ENCODE peak calls at places on chromosome 20, in six cellular contexts. V, W, J, K, R and O are unnamed samples.

GRCh38 chr20:47551841-47552240 is 50.2 kb downstream of the NCOA3 start:
- DNase-seq in V (no peak), W (no peak), J (no peak), K (no peak), R (no peak), O (no peak)

GRCh38 chr20:57000441-57000968 is 265.9 kb downstream of the BMP7 start:
- DNase-seq in V (no peak), W (no peak), J (no peak), K (no peak), R (no peak), O (no peak)

GRCh38 chr20:46959081-46959692 is 64.5 kb downstream of the EYA2 start:
- DNase-seq in V (peak), W (peak), J (peak), K (no peak), R (no peak), O (peak)

GRCh38 chr20:50369225-50370035 is 140.8 kb upstream of the PTPN1 start:
- DNase-seq in V (no peak), W (no peak), J (no peak), K (peak), R (no peak), O (no peak)

GRCh38 chr20:54843891-54844290 is 368.5 kb downstream of the DOK5 start:
- DNase-seq in V (no peak), W (no peak), J (no peak), K (no peak), R (no peak), O (no peak)

GRCh38 chr20:35660122-35660937 is 4.4 kb downstream of the CPNE1 start:
- DNase-seq in V (no peak), W (no peak), J (no peak), K (no peak), R (peak), O (no peak)

GRCh38 chr20:24615353-24615752 is 145.9 kb downstream of the SYNDIG1 start:
- DNase-seq in V (no peak), W (no peak), J (no peak), K (no peak), R (no peak), O (no peak)

GRCh38 chr20:7470912-7471311 is 469.3 kb downstream of the HAO1 start:
- DNase-seq in V (no peak), W (no peak), J (no peak), K (no peak), R (no peak), O (no peak)

GRCh38 chr20:17863577-17864292 is 104.9 kb downstream of the SNX5 start:
- DNase-seq in V (peak), W (no peak), J (no peak), K (no peak), R (no peak), O (no peak)

GRCh38 chr20:38633577-38634093 is 32.0 kb downstream of the ARHGAP40 start:
- DNase-seq in V (peak), W (peak), J (no peak), K (peak), R (peak), O (peak)

GRCh38 chr20:2005831-2006426 is 12.1 kb upstream of the PDYN start:
- DNase-seq in V (peak), W (peak), J (no peak), K (no peak), R (peak), O (peak)

GRCh38 chr20:23048283-23049200 is 930 bp downstream of the THBD start:
- DNase-seq in V (peak), W (peak), J (no peak), K (peak), R (no peak), O (peak)